ENCODE peak calls at places on chromosomes 1 and 21, in four cellular contexts. N is IMR-90, M is endodermal cell, J is RWPE1. Z is an unnamed sample.
A peak's percentile ranks its signal among the peaks of the same experiment; 100 is the strongest.

GRCh38 chr1:157438236-157439012 is 113.9 kb downstream of the FCRL5 start:
- DNase-seq in N (no peak), M (no peak), J (no peak), Z (no peak)

GRCh38 chr1:231939118-231939517 is 312.5 kb downstream of the DISC1 start:
- DNase-seq in N (no peak), M (no peak), J (no peak), Z (no peak)

GRCh38 chr1:112242470-112242869 is 153.5 kb upstream of the CTTNBP2NL start:
- DNase-seq in N (no peak), M (no peak), J (no peak), Z (no peak)

GRCh38 chr21:38661296-38662223 is 144.2 kb upstream of the ETS2 start:
- DNase-seq in N (peak; percentile 62), M (peak; percentile 74), J (no peak), Z (no peak)

GRCh38 chr21:23394458-23394857 is 2212.8 kb downstream of the MRPL39 start:
- DNase-seq in N (no peak), M (no peak), J (no peak), Z (no peak)

GRCh38 chr1:93081716-93082115 is 2.6 kb downstream of the MTF2 start:
- DNase-seq in N (peak; percentile 88), M (no peak), J (peak; percentile 19), Z (no peak)

GRCh38 chr1:90262286-90262685 is 267.4 kb downstream of the ZNF326 start:
- DNase-seq in N (no peak), M (no peak), J (no peak), Z (no peak)

GRCh38 chr1:46181343-46182260 is 5.3 kb upstream of the P3R3URF start:
- DNase-seq in N (peak; percentile 61), M (no peak), J (no peak), Z (no peak)

GRCh38 chr1:107963601-107964396 is 1.2 kb downstream of the VAV3 start:
- DNase-seq in N (no peak), M (peak; percentile 79), J (peak; percentile 1), Z (peak; percentile 47)

GRCh38 chr1:246199086-246199485 is 308.0 kb downstream of the SMYD3 start:
- DNase-seq in N (no peak), M (no peak), J (no peak), Z (no peak)

GRCh38 chr1:15158506-15159165 is 5.1 kb downstream of the TMEM51 start:
- DNase-seq in N (peak; percentile 98), M (no peak), J (peak; percentile 74), Z (no peak)

GRCh38 chr1:214213136-214213535 is 67.8 kb upstream of the SMYD2 start:
- DNase-seq in N (peak; percentile 18), M (no peak), J (peak; percentile 94), Z (no peak)

GRCh38 chr1:116951175-116951935 is 41.6 kb downstream of the PTGFRN start:
- DNase-seq in N (peak; percentile 7), M (no peak), J (no peak), Z (no peak)

GRCh38 chr1:152596986-152597385 is 3.0 kb upstream of the LCE3C start:
- DNase-seq in N (no peak), M (no peak), J (no peak), Z (no peak)

GRCh38 chr1:227778401-227778947 is 37.0 kb upstream of the PRSS38 start:
- DNase-seq in N (peak; percentile 61), M (no peak), J (no peak), Z (no peak)

GRCh38 chr1:38243106-38243505 is 196.5 kb upstream of the POU3F1 start:
- DNase-seq in N (no peak), M (peak; percentile 57), J (peak; percentile 46), Z (no peak)

GRCh38 chr1:31447210-31447609 is 34.2 kb downstream of the SERINC2 start:
- DNase-seq in N (no peak), M (no peak), J (no peak), Z (no peak)

GRCh38 chr1:38693031-38693430 is 166.5 kb downstream of the RRAGC start:
- DNase-seq in N (no peak), M (no peak), J (no peak), Z (no peak)

GRCh38 chr1:92441316-92442311 is 45.1 kb downstream of the GFI1 start:
- DNase-seq in N (no peak), M (peak; percentile 90), J (peak; percentile 56), Z (no peak)

GRCh38 chr1:17802164-17802563 is 47.0 kb downstream of the ACTL8 start:
- DNase-seq in N (peak; percentile 38), M (no peak), J (no peak), Z (no peak)

GRCh38 chr1:975365-975764 is 6.5 kb downstream of the PERM1 start:
- DNase-seq in N (no peak), M (no peak), J (no peak), Z (no peak)

GRCh38 chr1:6145864-6146410 is 34.2 kb downstream of the CHD5 start:
- DNase-seq in N (no peak), M (no peak), J (peak; percentile 51), Z (no peak)

GRCh38 chr1:29712801-29713200 is 476.5 kb downstream of the PTPRU start:
- DNase-seq in N (no peak), M (no peak), J (no peak), Z (no peak)

GRCh38 chr1:61083014-61083798 is 845 bp downstream of the NFIA start:
- DNase-seq in N (no peak), M (peak; percentile 67), J (no peak), Z (peak; percentile 27)

GRCh38 chr1:232462200-232462599 is 167.7 kb downstream of the SIPA1L2 start:
- DNase-seq in N (peak; percentile 20), M (no peak), J (peak; percentile 38), Z (no peak)

GRCh38 chr1:21925334-21925940 is 11.7 kb downstream of the HSPG2 start:
- DNase-seq in N (no peak), M (no peak), J (no peak), Z (no peak)

GRCh38 chr21:35648512-35648911 is 411.8 kb downstream of the SETD4 start:
- DNase-seq in N (no peak), M (no peak), J (no peak), Z (no peak)

GRCh38 chr1:30466026-30466425 is 257.4 kb downstream of the MATN1 start:
- DNase-seq in N (no peak), M (no peak), J (no peak), Z (no peak)

GRCh38 chr1:180167021-180167701 is 12.5 kb downstream of the QSOX1 start:
- DNase-seq in N (no peak), M (no peak), J (no peak), Z (no peak)

GRCh38 chr21:14889080-14889805 is 175.6 kb downstream of the NRIP1 start:
- DNase-seq in N (peak; percentile 71), M (no peak), J (no peak), Z (no peak)

GRCh38 chr21:46562472-46562871 is 42.4 kb downstream of the S100B start:
- DNase-seq in N (no peak), M (no peak), J (no peak), Z (no peak)

GRCh38 chr1:203140076-203140475 is 12.6 kb downstream of the ADORA1 start:
- DNase-seq in N (no peak), M (no peak), J (no peak), Z (no peak)

GRCh38 chr1:34316773-34317172 is 140.1 kb downstream of the C1orf94 start:
- DNase-seq in N (no peak), M (no peak), J (no peak), Z (no peak)

GRCh38 chr21:22806278-22806677 is 1808.1 kb downstream of the NCAM2 start:
- DNase-seq in N (no peak), M (no peak), J (no peak), Z (no peak)

GRCh38 chr21:39518055-39518844 is 66.5 kb downstream of the SH3BGR start:
- DNase-seq in N (peak; percentile 32), M (peak; percentile 90), J (peak; percentile 80), Z (no peak)

GRCh38 chr1:33295023-33295422 is 25.9 kb downstream of the A3GALT2 start:
- DNase-seq in N (no peak), M (peak; percentile 76), J (no peak), Z (no peak)

GRCh38 chr1:169509354-169509753 is 23.6 kb upstream of the SLC19A2 start:
- DNase-seq in N (no peak), M (no peak), J (no peak), Z (no peak)
- TF ChIP-seq CTCF in N (no peak), M (no peak), J (no peak), Z (no peak)

GRCh38 chr1:195415584-195415983 is 1192.7 kb downstream of the KCNT2 start:
- DNase-seq in N (peak; percentile 52), M (no peak), J (peak; percentile 8), Z (no peak)
- TF ChIP-seq CTCF in N (no peak), M (no peak), J (no peak), Z (no peak)

GRCh38 chr1:230155021-230155420 is 88.0 kb downstream of the GALNT2 start:
- DNase-seq in N (no peak), M (no peak), J (no peak), Z (no peak)
- TF ChIP-seq CTCF in N (no peak), M (no peak), J (no peak), Z (no peak)

GRCh38 chr1:118304722-118305344 is 119.8 kb upstream of the SPAG17 start:
- DNase-seq in N (no peak), M (peak; percentile 52), J (peak; percentile 8), Z (no peak)
- TF ChIP-seq CTCF in N (no peak), M (peak; percentile 76), J (peak; percentile 38), Z (no peak)

Z was measured in natural killer cell.